ENCODE peak calls at places on chromosome 10, in four cellular contexts. L is HCT116, X is HepG2, U is K562. I is an unnamed sample.

GRCh38 chr10:51171946-51172345 is 97.7 kb downstream of the PRKG1 start:
- DNase-seq in U (no peak), X (no peak), L (no peak), I (peak; percentile 39)

GRCh38 chr10:123645615-123646014 is 20.5 kb upstream of the GPR26 start:
- DNase-seq in X (no peak), L (no peak), U (no peak), I (no peak)

GRCh38 chr10:42888504-42889095 is 106.0 kb downstream of the BMS1 start:
- DNase-seq in L (no peak), U (no peak), X (no peak), I (no peak)

GRCh38 chr10:78354101-78354500 is 320.4 kb downstream of the RPS24 start:
- DNase-seq in L (no peak), X (no peak), U (no peak), I (no peak)

GRCh38 chr10:99619090-99619800 is 994 bp downstream of the SLC25A28 start:
- DNase-seq in L (no peak), X (no peak), U (no peak), I (no peak)

GRCh38 chr10:37736120-37736519 is 121.3 kb downstream of the ZNF248 start:
- DNase-seq in X (no peak), U (no peak), L (no peak), I (no peak)

GRCh38 chr10:117137911-117138642 is at the start of gene VAX1:
- DNase-seq in X (no peak), L (no peak), U (no peak), I (no peak)

GRCh38 chr10:44569193-44570091 is 184.5 kb upstream of the CXCL12 start:
- DNase-seq in L (no peak), U (no peak), X (no peak), I (no peak)

GRCh38 chr10:73999703-74000102 is 1.8 kb downstream of the VCL start:
- DNase-seq in X (peak; percentile 38), U (no peak), L (no peak), I (no peak)

GRCh38 chr10:103734731-103735130 is 120.6 kb downstream of the SH3PXD2A start:
- DNase-seq in X (no peak), U (no peak), L (no peak), I (no peak)

GRCh38 chr10:77073066-77073960 is 564.3 kb downstream of the KCNMA1 start:
- DNase-seq in U (no peak), X (no peak), L (no peak), I (no peak)

GRCh38 chr10:34758447-34758996 is 56.6 kb downstream of the PARD3 start:
- DNase-seq in L (peak; percentile 95), X (peak; percentile 22), U (peak; percentile 45), I (peak; percentile 74)

GRCh38 chr10:76582536-76582935 is 1055.1 kb downstream of the KCNMA1 start:
- DNase-seq in X (no peak), U (no peak), L (no peak), I (no peak)

DNA sequence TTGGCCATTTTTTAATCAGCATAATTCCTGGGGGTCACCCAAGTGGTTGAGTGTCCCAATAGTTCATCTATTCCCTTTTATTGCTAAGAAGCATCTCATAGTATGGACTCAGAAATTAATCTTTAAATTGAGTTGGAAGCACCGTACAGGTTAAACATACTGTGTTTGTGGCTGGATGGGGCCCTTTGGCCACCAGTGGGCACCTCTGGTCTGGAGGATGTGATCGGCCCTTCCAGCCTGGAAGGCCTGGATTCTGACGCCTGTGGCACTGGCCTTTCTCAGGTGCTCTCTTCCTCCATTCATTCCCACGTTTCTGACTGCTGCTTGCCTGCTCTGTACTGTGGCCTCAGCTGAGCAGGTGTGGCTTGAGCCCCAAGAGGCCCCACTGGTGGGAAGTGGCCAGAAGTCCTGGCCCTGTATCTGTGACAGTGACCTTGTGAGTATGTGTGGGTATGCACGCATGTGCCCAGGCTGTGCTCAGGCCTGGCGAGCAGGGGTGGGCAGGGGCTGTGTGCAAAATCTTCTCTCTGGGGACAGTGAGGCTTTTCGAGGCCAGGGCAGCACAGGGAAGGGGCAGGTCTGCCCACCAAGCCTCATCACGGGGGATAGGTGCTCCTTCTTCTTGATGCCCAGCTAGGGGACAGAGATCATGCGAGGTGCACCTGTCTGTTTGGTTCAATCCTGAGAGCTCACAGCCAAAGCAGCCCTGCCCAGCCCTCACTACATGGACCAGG is 30.1 kb downstream of the LDB3 start:
- DNase-seq in U (no peak), X (peak; percentile 20), L (no peak), I (no peak)
- TF ChIP-seq TCF7L2 in U (no peak), X (no peak), L (no peak), I (no peak)

GRCh38 chr10:1133495-1134045 is 77.4 kb downstream of the WDR37 start:
- DNase-seq in X (no peak), L (no peak), U (no peak), I (no peak)

GRCh38 chr10:1130995-1131790 is 75.0 kb downstream of the WDR37 start:
- DNase-seq in L (no peak), X (no peak), U (no peak), I (no peak)

GRCh38 chr10:1134156-1134555 is 78.0 kb downstream of the WDR37 start:
- DNase-seq in U (no peak), L (no peak), X (no peak), I (no peak)

GRCh38 chr10:1130226-1130625 is 74.0 kb downstream of the WDR37 start:
- DNase-seq in X (no peak), L (no peak), U (no peak), I (no peak)

DNA sequence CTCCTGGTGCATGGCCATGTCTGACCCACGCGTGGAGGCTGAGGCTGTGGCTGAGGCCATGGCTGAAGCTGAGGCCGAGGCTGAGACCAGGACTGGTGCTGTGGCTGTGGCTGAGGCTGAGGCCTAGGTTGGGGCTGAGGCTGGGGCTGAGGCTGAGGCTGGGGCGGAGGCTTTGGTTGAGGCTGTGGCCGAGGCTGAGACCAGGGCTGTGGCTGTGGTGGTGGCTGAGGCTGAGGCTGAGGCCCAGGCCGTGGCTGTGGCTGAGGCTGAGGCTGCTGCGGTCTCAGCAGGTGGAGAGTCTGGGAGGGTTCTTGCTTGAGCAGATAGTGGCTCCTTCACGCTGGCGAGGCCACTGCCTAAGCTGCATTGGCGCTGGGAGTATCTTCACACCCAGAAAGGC is 76.4 kb downstream of the WDR37 start:
- DNase-seq in L (no peak), X (no peak), U (no peak), I (no peak)
- TF ChIP-seq SIN3A in L (no peak), X (no peak), U (no peak), I (no peak)

GRCh38 chr10:68237173-68237572 is 5.3 kb upstream of the ATOH7 start:
- DNase-seq in X (no peak), L (no peak), U (no peak), I (no peak)

GRCh38 chr10:68231916-68232315 is at the start of gene ATOH7:
- DNase-seq in U (no peak), L (no peak), X (no peak), I (no peak)

GRCh38 chr10:68235591-68235990 is 3.7 kb upstream of the ATOH7 start:
- DNase-seq in L (no peak), X (no peak), U (no peak), I (no peak)

GRCh38 chr10:68233045-68233444 is 1.1 kb upstream of the ATOH7 start:
- DNase-seq in X (no peak), L (no peak), U (no peak), I (no peak)

GRCh38 chr10:68235111-68235510 is 3.2 kb upstream of the ATOH7 start:
- DNase-seq in U (no peak), L (no peak), X (no peak), I (no peak)
- H3K27me3 ChIP-seq in U (peaks cover 40% of the 10 kb centered on the region), L (no peaks in the 10 kb centered on the region), X (no peaks in the 10 kb centered on the region), I (no peaks in the 10 kb centered on the region)

DNA sequence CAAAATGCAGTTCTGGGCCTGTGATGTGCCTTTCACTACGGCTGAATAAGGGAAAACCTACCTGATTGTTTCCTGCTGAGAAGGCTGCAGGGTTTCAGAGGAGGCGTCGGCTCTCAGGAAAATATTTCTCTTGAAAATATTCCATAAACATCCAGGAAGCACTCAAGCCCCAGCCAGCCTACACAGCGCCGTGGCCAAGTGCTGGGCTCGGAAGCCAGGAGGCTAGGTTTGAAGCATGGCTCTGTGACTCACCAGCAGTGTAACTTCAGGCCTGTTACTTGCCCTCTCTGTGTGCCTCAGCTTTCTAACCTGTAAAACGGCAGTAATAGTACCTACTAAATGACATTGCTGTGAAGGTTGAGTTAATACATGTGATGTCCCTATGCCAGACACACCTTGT is 399.1 kb downstream of the GATA3 start:
- DNase-seq in L (no peak), U (no peak), X (no peak), I (no peak)
- TF ChIP-seq TCF7L2 in L (no peak), U (no peak), X (no peak), I (no peak)

GRCh38 chr10:36677170-36677768 is 448.1 kb upstream of the ANKRD30A start:
- DNase-seq in L (no peak), U (no peak), X (no peak), I (no peak)
- TF ChIP-seq SIN3A in L (no peak), U (no peak), X (no peak), I (no peak)

GRCh38 chr10:70954777-70955176 is 66.4 kb upstream of the PCBD1 start:
- DNase-seq in U (no peak), L (no peak), X (no peak), I (no peak)

GRCh38 chr10:70954373-70954772 is 66.0 kb upstream of the PCBD1 start:
- DNase-seq in L (no peak), U (no peak), X (no peak), I (no peak)

GRCh38 chr10:70952446-70952845 is 64.1 kb upstream of the PCBD1 start:
- DNase-seq in X (no peak), L (no peak), U (no peak), I (no peak)

GRCh38 chr10:70952921-70953320 is 64.6 kb upstream of the PCBD1 start:
- DNase-seq in U (no peak), L (no peak), X (no peak), I (no peak)

GRCh38 chr10:70950062-70950461 is 61.7 kb upstream of the PCBD1 start:
- DNase-seq in X (no peak), L (no peak), U (no peak), I (no peak)
- H3K27me3 ChIP-seq in X (peaks cover 2% of the 10 kb centered on the region), L (no peaks in the 10 kb centered on the region), U (peaks cover 24% of the 10 kb centered on the region), I (peaks cover 12% of the 10 kb centered on the region)

DNA sequence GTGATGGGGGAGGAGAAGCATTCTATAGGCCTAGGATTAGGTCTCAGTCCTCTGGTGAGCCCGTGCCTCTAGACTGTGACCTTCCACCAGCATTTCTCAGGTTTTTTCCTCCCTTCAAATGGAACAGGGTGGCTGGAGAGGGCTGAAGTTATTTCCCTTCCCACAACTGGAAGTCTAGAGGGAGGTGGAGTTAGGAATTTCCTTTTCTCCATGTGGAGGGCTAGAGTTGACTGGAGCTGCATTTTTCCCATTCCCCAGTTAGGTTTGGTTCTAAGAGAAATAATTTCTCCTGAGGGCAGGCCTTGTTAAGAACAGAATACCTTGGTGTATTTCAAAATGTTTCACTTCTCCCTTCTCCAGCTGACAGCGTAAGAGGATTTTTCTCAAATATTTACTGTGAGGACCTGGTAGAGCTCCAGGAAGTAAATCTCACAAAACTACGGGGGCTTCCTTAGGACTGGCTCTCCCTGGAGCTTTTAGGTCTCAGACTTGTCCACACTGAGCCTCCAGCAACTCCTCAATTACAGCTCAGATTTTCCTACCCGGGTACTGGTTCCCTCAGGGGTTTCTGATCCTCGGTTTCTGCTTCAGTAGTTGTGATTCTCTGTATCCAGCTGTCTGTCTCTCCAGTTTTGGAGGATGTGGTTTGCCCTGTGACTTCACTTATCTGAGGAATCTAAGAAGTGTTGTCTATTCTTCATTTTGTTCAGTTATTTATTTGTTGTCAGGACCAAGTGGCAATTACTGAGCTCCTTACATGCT is 6.0 kb upstream of the REEP3 start:
- DNase-seq in U (no peak), L (no peak), X (no peak), I (no peak)
- TF ChIP-seq TCF7L2 in U (no peak), L (no peak), X (no peak), I (no peak)

GRCh38 chr10:68600041-68600778 is 40.1 kb downstream of the TET1 start:
- DNase-seq in L (peak; percentile 70), X (peak; percentile 95), U (peak; percentile 65), I (peak; percentile 20)
- TF ChIP-seq SIN3A in L (no peak), X (peak; percentile 56), U (no peak), I (no peak)

I was measured in Panc1.